ENCODE peak calls at places on chromosomes 13 and 19, in ten cellular contexts. One of them, this sample, is unnamed.

GRCh38 chr19:22422220-22422619 is at the start of gene ZNF98:
- DNase-seq in fibroblast of the aortic adventitia: no peak
- DNase-seq in transverse colon: peak; percentile 7
- DNase-seq in PC-9: no peak
- DNase-seq in coronary artery: no peak
- DNase-seq in fibroblast of pulmonary artery: peak; percentile 0
- DNase-seq in fibroblast of mammary gland: no peak
- DNase-seq in colonic mucosa: no peak
- DNase-seq in IMR-90: no peak
- DNase-seq in PC-3: no peak
- DNase-seq in this sample: no peak

GRCh38 chr13:83008496-83008895 is 873.8 kb downstream of the SLITRK1 start:
- DNase-seq in fibroblast of the aortic adventitia: no peak
- DNase-seq in transverse colon: no peak
- DNase-seq in PC-9: no peak
- DNase-seq in coronary artery: no peak
- DNase-seq in fibroblast of pulmonary artery: no peak
- DNase-seq in fibroblast of mammary gland: no peak
- DNase-seq in colonic mucosa: no peak
- DNase-seq in IMR-90: no peak
- DNase-seq in PC-3: no peak
- DNase-seq in this sample: no peak

GRCh38 chr13:66128692-66129269 is 1101.4 kb downstream of the PCDH9 start:
- DNase-seq in fibroblast of the aortic adventitia: no peak
- DNase-seq in transverse colon: no peak
- DNase-seq in PC-9: no peak
- DNase-seq in coronary artery: no peak
- DNase-seq in fibroblast of pulmonary artery: no peak
- DNase-seq in fibroblast of mammary gland: no peak
- DNase-seq in colonic mucosa: no peak
- DNase-seq in IMR-90: no peak
- DNase-seq in PC-3: no peak
- DNase-seq in this sample: no peak

GRCh38 chr13:42001580-42001979 is 40.7 kb upstream of the VWA8 start:
- DNase-seq in fibroblast of the aortic adventitia: peak; percentile 90
- DNase-seq in transverse colon: no peak
- DNase-seq in PC-9: no peak
- DNase-seq in coronary artery: no peak
- DNase-seq in fibroblast of pulmonary artery: peak; percentile 95
- DNase-seq in fibroblast of mammary gland: peak; percentile 85
- DNase-seq in colonic mucosa: no peak
- DNase-seq in IMR-90: peak; percentile 93
- DNase-seq in PC-3: peak; percentile 44
- DNase-seq in this sample: peak; percentile 73

GRCh38 chr13:99766641-99767045 is 204.9 kb downstream of the ZIC5 start:
- DNase-seq in fibroblast of the aortic adventitia: no peak
- DNase-seq in transverse colon: no peak
- DNase-seq in PC-9: no peak
- DNase-seq in coronary artery: no peak
- DNase-seq in fibroblast of pulmonary artery: no peak
- DNase-seq in fibroblast of mammary gland: no peak
- DNase-seq in colonic mucosa: no peak
- DNase-seq in IMR-90: no peak
- DNase-seq in PC-3: no peak
- DNase-seq in this sample: no peak

GRCh38 chr13:97946951-97947588 is 6.4 kb upstream of the IPO5 start:
- DNase-seq in fibroblast of the aortic adventitia: peak; percentile 94
- DNase-seq in transverse colon: no peak
- DNase-seq in PC-9: peak; percentile 91
- DNase-seq in coronary artery: no peak
- DNase-seq in fibroblast of pulmonary artery: peak; percentile 94
- DNase-seq in fibroblast of mammary gland: peak; percentile 91
- DNase-seq in colonic mucosa: no peak
- DNase-seq in IMR-90: peak; percentile 90
- DNase-seq in PC-3: peak; percentile 91
- DNase-seq in this sample: peak; percentile 88

GRCh38 chr19:11479470-11480080 is 1.3 kb downstream of the ELAVL3 start:
- DNase-seq in fibroblast of the aortic adventitia: no peak
- DNase-seq in transverse colon: peak; percentile 26
- DNase-seq in PC-9: no peak
- DNase-seq in coronary artery: no peak
- DNase-seq in fibroblast of pulmonary artery: no peak
- DNase-seq in fibroblast of mammary gland: peak; percentile 30
- DNase-seq in colonic mucosa: peak; percentile 66
- DNase-seq in IMR-90: no peak
- DNase-seq in PC-3: no peak
- DNase-seq in this sample: no peak

GRCh38 chr13:46297338-46297737 is 85.6 kb downstream of the LRRC63 start:
- DNase-seq in fibroblast of the aortic adventitia: peak; percentile 82
- DNase-seq in transverse colon: no peak
- DNase-seq in PC-9: no peak
- DNase-seq in coronary artery: no peak
- DNase-seq in fibroblast of pulmonary artery: peak; percentile 59
- DNase-seq in fibroblast of mammary gland: peak; percentile 15
- DNase-seq in colonic mucosa: no peak
- DNase-seq in IMR-90: peak; percentile 7
- DNase-seq in PC-3: no peak
- DNase-seq in this sample: peak; percentile 45

GRCh38 chr13:72290962-72291681 is 424.1 kb upstream of the DACH1 start:
- DNase-seq in fibroblast of the aortic adventitia: peak; percentile 1
- DNase-seq in transverse colon: no peak
- DNase-seq in PC-9: peak; percentile 63
- DNase-seq in coronary artery: no peak
- DNase-seq in fibroblast of pulmonary artery: peak; percentile 44
- DNase-seq in fibroblast of mammary gland: peak; percentile 12
- DNase-seq in colonic mucosa: no peak
- DNase-seq in IMR-90: no peak
- DNase-seq in PC-3: peak; percentile 81
- DNase-seq in this sample: peak; percentile 85

GRCh38 chr13:46341112-46341711 is 45.8 kb downstream of the RUBCNL start:
- DNase-seq in fibroblast of the aortic adventitia: peak; percentile 68
- DNase-seq in transverse colon: no peak
- DNase-seq in PC-9: no peak
- DNase-seq in coronary artery: no peak
- DNase-seq in fibroblast of pulmonary artery: peak; percentile 58
- DNase-seq in fibroblast of mammary gland: peak; percentile 94
- DNase-seq in colonic mucosa: no peak
- DNase-seq in IMR-90: peak; percentile 50
- DNase-seq in PC-3: peak; percentile 56
- DNase-seq in this sample: peak; percentile 90

GRCh38 chr13:37531054-37531453 is 67.5 kb downstream of the POSTN start:
- DNase-seq in fibroblast of the aortic adventitia: peak; percentile 88
- DNase-seq in transverse colon: no peak
- DNase-seq in PC-9: peak; percentile 45
- DNase-seq in coronary artery: no peak
- DNase-seq in fibroblast of pulmonary artery: peak; percentile 76
- DNase-seq in fibroblast of mammary gland: peak; percentile 89
- DNase-seq in colonic mucosa: no peak
- DNase-seq in IMR-90: peak; percentile 15
- DNase-seq in PC-3: no peak
- DNase-seq in this sample: peak; percentile 21

GRCh38 chr13:25377244-25377962 is 5.6 kb downstream of the ATP8A2 start:
- DNase-seq in fibroblast of the aortic adventitia: no peak
- DNase-seq in transverse colon: no peak
- DNase-seq in PC-9: no peak
- DNase-seq in coronary artery: no peak
- DNase-seq in fibroblast of pulmonary artery: no peak
- DNase-seq in fibroblast of mammary gland: no peak
- DNase-seq in colonic mucosa: no peak
- DNase-seq in IMR-90: no peak
- DNase-seq in PC-3: no peak
- DNase-seq in this sample: no peak

GRCh38 chr19:17125052-17125727 is 49.6 kb downstream of the MYO9B start:
- DNase-seq in fibroblast of the aortic adventitia: peak; percentile 56
- DNase-seq in transverse colon: no peak
- DNase-seq in PC-9: no peak
- DNase-seq in coronary artery: no peak
- DNase-seq in fibroblast of pulmonary artery: peak; percentile 42
- DNase-seq in fibroblast of mammary gland: no peak
- DNase-seq in colonic mucosa: no peak
- DNase-seq in IMR-90: peak; percentile 34
- DNase-seq in PC-3: no peak
- DNase-seq in this sample: peak; percentile 15

GRCh38 chr13:52707375-52707774 is 32.2 kb downstream of the CNMD start:
- DNase-seq in fibroblast of the aortic adventitia: no peak
- DNase-seq in transverse colon: no peak
- DNase-seq in PC-9: no peak
- DNase-seq in coronary artery: no peak
- DNase-seq in fibroblast of pulmonary artery: no peak
- DNase-seq in fibroblast of mammary gland: no peak
- DNase-seq in colonic mucosa: no peak
- DNase-seq in IMR-90: no peak
- DNase-seq in PC-3: no peak
- DNase-seq in this sample: no peak

DNA sequence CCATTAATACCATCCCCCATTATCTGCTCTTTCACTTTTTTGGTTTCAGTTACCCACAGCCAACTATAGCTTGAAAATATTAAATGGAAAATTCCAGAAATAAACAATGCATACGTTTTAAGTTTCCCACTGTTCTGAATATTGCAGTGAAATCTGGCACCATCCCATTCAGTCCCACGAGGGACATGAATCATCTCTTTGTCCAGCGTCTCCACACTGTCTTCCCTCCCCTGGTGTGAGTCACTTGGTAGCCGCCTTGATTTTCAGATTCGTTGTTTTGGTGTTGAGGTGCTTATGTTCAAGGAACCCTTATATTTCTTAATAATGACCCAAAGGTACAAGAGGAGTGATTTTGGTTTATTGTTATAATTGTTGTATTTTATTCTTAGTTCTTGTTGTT is 246.1 kb downstream of the DCT start:
- DNase-seq in fibroblast of the aortic adventitia: peak; percentile 95
- DNase-seq in transverse colon: no peak
- DNase-seq in PC-9: peak; percentile 39
- DNase-seq in coronary artery: no peak
- DNase-seq in fibroblast of pulmonary artery: peak; percentile 97
- DNase-seq in fibroblast of mammary gland: peak; percentile 98
- DNase-seq in colonic mucosa: no peak
- DNase-seq in IMR-90: peak; percentile 96
- DNase-seq in PC-3: peak; percentile 80
- DNase-seq in this sample: peak; percentile 90
- TF ChIP-seq CTCF in fibroblast of the aortic adventitia: no peak
- TF ChIP-seq CTCF in transverse colon: no peak
- TF ChIP-seq CTCF in PC-9: no peak
- TF ChIP-seq CTCF in coronary artery: no peak
- TF ChIP-seq CTCF in fibroblast of pulmonary artery: no peak
- TF ChIP-seq CTCF in fibroblast of mammary gland: no peak
- TF ChIP-seq CTCF in colonic mucosa: no peak
- TF ChIP-seq CTCF in IMR-90: no peak
- TF ChIP-seq CTCF in PC-3: no peak
- TF ChIP-seq CTCF in this sample: no peak

DNA sequence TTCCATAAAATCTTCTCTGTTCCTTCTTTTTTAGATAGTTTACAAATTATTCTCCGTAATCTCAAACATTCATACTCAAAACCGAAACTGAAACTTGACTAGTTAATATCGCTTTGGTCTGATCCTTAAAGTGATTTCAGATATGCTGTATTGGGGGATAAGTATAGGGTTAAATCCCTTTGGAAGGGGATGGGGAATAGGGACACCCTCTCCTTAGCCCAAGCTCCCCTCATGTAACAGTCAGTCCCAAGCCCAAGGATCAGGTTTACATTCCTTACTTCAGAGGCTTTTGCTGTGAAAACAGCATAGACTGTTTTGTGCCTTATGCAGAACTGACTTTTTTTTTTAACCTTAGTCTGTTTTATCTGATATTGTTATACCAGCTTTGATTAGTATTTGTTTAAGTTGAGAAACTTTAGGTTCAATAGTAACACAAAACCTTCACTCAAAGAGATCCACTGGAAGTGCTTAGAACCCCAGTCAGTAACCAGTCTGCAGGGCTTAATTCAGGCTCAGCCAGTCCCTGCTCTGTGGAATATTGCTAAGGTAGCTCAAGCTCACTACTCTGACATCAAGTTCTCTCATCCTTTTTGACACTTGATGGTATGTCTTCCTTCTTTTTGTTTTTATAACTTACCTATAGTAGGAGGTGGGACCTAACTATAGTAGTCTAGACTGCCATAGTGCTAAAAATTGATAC is 10.5 kb downstream of the CDADC1 start:
- DNase-seq in fibroblast of the aortic adventitia: no peak
- DNase-seq in transverse colon: no peak
- DNase-seq in PC-9: no peak
- DNase-seq in coronary artery: no peak
- DNase-seq in fibroblast of pulmonary artery: no peak
- DNase-seq in fibroblast of mammary gland: no peak
- DNase-seq in colonic mucosa: no peak
- DNase-seq in IMR-90: no peak
- DNase-seq in PC-3: no peak
- DNase-seq in this sample: no peak
- H3K4me3 ChIP-seq in fibroblast of the aortic adventitia: no peak overlapping the region
- H3K4me3 ChIP-seq in transverse colon: peak overlapping the region; percentile 10
- H3K4me3 ChIP-seq in PC-9: no peak overlapping the region
- H3K4me3 ChIP-seq in coronary artery: no peak overlapping the region
- H3K4me3 ChIP-seq in fibroblast of pulmonary artery: no peak overlapping the region
- H3K4me3 ChIP-seq in fibroblast of mammary gland: peak overlapping the region; percentile 20
- H3K4me3 ChIP-seq in colonic mucosa: peak overlapping the region; percentile 7
- H3K4me3 ChIP-seq in IMR-90: no peak overlapping the region
- H3K4me3 ChIP-seq in PC-3: no peak overlapping the region
- H3K4me3 ChIP-seq in this sample: no peak overlapping the region

GRCh38 chr19:1406496-1406817 is 929 bp upstream of the DAZAP1 start:
- DNase-seq in fibroblast of the aortic adventitia: no peak
- DNase-seq in transverse colon: peak; percentile 40
- DNase-seq in PC-9: peak; percentile 71
- DNase-seq in coronary artery: no peak
- DNase-seq in fibroblast of pulmonary artery: no peak
- DNase-seq in fibroblast of mammary gland: no peak
- DNase-seq in colonic mucosa: peak; percentile 54
- DNase-seq in IMR-90: no peak
- DNase-seq in PC-3: no peak
- DNase-seq in this sample: no peak
- TF ChIP-seq CTCF in fibroblast of the aortic adventitia: no peak
- TF ChIP-seq CTCF in transverse colon: no peak
- TF ChIP-seq CTCF in PC-9: no peak
- TF ChIP-seq CTCF in coronary artery: no peak
- TF ChIP-seq CTCF in fibroblast of pulmonary artery: no peak
- TF ChIP-seq CTCF in fibroblast of mammary gland: no peak
- TF ChIP-seq CTCF in colonic mucosa: no peak
- TF ChIP-seq CTCF in IMR-90: no peak
- TF ChIP-seq CTCF in PC-3: no peak
- TF ChIP-seq CTCF in this sample: no peak

DNA sequence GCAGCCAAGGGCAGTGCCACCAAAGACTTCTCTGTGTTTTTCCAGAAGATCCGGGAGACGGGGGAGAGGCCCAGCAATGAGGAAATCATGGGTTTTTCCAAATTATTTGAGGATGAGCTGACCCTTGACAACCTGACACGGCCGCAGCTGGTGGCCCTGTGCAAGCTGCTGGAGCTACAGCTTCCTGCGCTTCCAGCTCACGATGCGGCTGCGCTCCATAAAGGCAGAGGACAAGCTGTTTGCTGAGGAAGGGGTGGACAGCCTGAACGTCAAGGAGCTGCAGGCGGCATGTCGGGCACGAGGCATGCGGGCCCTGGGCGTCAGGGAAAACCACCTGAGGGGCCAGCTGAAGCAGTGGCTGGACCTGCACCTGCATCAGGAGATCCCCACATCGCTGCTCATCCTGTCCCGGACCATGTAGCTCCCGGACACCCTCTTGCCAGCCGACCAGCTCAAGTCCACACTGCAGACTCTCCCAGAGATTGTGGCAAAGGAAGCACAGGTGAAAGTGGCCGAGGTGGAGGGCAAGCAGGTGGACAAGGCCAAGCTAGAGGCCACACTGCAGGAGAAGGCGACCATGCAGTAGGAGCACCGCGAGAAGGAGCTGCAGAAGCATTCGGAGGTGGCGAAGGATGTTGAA is 11.7 kb downstream of the ZSCAN1 start:
- DNase-seq in fibroblast of the aortic adventitia: no peak
- DNase-seq in transverse colon: no peak
- DNase-seq in PC-9: no peak
- DNase-seq in coronary artery: no peak
- DNase-seq in fibroblast of pulmonary artery: no peak
- DNase-seq in fibroblast of mammary gland: no peak
- DNase-seq in colonic mucosa: no peak
- DNase-seq in IMR-90: no peak
- DNase-seq in PC-3: no peak
- DNase-seq in this sample: no peak
- H3K4me3 ChIP-seq in fibroblast of the aortic adventitia: no peak overlapping the region
- H3K4me3 ChIP-seq in transverse colon: no peak overlapping the region
- H3K4me3 ChIP-seq in PC-9: no peak overlapping the region
- H3K4me3 ChIP-seq in coronary artery: no peak overlapping the region
- H3K4me3 ChIP-seq in fibroblast of pulmonary artery: no peak overlapping the region
- H3K4me3 ChIP-seq in fibroblast of mammary gland: no peak overlapping the region
- H3K4me3 ChIP-seq in colonic mucosa: no peak overlapping the region
- H3K4me3 ChIP-seq in IMR-90: no peak overlapping the region
- H3K4me3 ChIP-seq in PC-3: no peak overlapping the region
- H3K4me3 ChIP-seq in this sample: no peak overlapping the region